ENCODE peak calls at places on chromosomes 6 and 20, in five cellular contexts. B is left ventricle myocardium inferior, I is ELF-1, G is fibroblast of the aortic adventitia, X is iPS-NIHi11. H is an unnamed sample.

GRCh38 chr6:71721642-71722041 is 164.7 kb upstream of the RIMS1 start:
- DNase-seq in B (no peak), I (no peak), G (peak), X (no peak), H (no peak)

GRCh38 chr20:36199293-36200257 is 36.7 kb upstream of the AAR2 start:
- DNase-seq in B (peak), I (peak), G (peak), X (peak), H (peak)

GRCh38 chr20:16587066-16587465 is 13.8 kb upstream of the KIF16B start:
- DNase-seq in B (no peak), I (no peak), G (no peak), X (no peak), H (no peak)

GRCh38 chr6:146543940-146544661 is 468 bp downstream of the RAB32 start:
- DNase-seq in B (peak), I (peak), G (peak), X (peak), H (peak)

GRCh38 chr6:25169551-25170335 is 109.4 kb upstream of the CARMIL1 start:
- DNase-seq in B (no peak), I (no peak), G (peak), X (no peak), H (no peak)

GRCh38 chr6:22421187-22421586 is 124.4 kb upstream of the PRL start:
- DNase-seq in B (no peak), I (no peak), G (peak), X (no peak), H (no peak)

GRCh38 chr6:124053315-124053714 is 249.7 kb downstream of the NKAIN2 start:
- DNase-seq in B (no peak), I (no peak), G (no peak), X (no peak), H (no peak)

GRCh38 chr6:47678739-47679138 is 19.6 kb upstream of the ADGRF4 start:
- DNase-seq in B (no peak), I (no peak), G (no peak), X (no peak), H (no peak)

GRCh38 chr6:44494011-44494501 is 106.5 kb downstream of the CDC5L start:
- DNase-seq in B (no peak), I (peak), G (peak), X (no peak), H (no peak)

GRCh38 chr6:73203098-73203497 is 22.2 kb downstream of the KHDC1L start:
- DNase-seq in B (no peak), I (no peak), G (no peak), X (no peak), H (no peak)